ENCODE peak calls at places on chromosomes 6 and 20, in four cellular contexts. H, T, C and F are unnamed samples.
A peak's percentile ranks its signal among the peaks of the same experiment; 100 is the strongest.

GRCh38 chr6:90110971-90111370 is 185.7 kb downstream of the BACH2 start:
- DNase-seq in H (no peak), T (no peak), C (no peak), F (no peak)

GRCh38 chr6:45320349-45320748 is 7.8 kb upstream of the RUNX2 start:
- DNase-seq in H (no peak), T (no peak), C (no peak), F (no peak)

GRCh38 chr6:2853766-2854393 is 12.2 kb upstream of the SERPINB1 start:
- DNase-seq in H (peak; percentile 79), T (peak; percentile 75), C (peak; percentile 71), F (no peak)

GRCh38 chr6:13146429-13146828 is 181.9 kb downstream of the TBC1D7 start:
- DNase-seq in H (no peak), T (no peak), C (no peak), F (no peak)

GRCh38 chr6:8513174-8513573 is 77.8 kb upstream of the SLC35B3 start:
- DNase-seq in H (no peak), T (no peak), C (no peak), F (no peak)

GRCh38 chr6:42093582-42094329 is 43.4 kb downstream of the TAF8 start:
- DNase-seq in H (no peak), T (peak; percentile 64), C (peak; percentile 67), F (peak; percentile 46)

GRCh38 chr6:143027058-143027457 is 33.6 kb upstream of the AIG1 start:
- DNase-seq in H (no peak), T (peak; percentile 38), C (no peak), F (peak; percentile 62)

GRCh38 chr20:44157061-44157460 is 29.9 kb downstream of the JPH2 start:
- DNase-seq in H (no peak), T (no peak), C (no peak), F (no peak)

GRCh38 chr6:160279850-160280249 is 21.2 kb upstream of the SLC22A2 start:
- DNase-seq in H (no peak), T (no peak), C (no peak), F (no peak)

GRCh38 chr20:62040381-62040922 is 25.2 kb downstream of the TAF4 start:
- DNase-seq in H (no peak), T (no peak), C (no peak), F (no peak)

GRCh38 chr6:73525546-73526330 is 4.9 kb upstream of the EEF1A1 start:
- DNase-seq in H (no peak), T (no peak), C (no peak), F (no peak)

GRCh38 chr20:24986436-24987015 is 6.0 kb downstream of the APMAP start:
- DNase-seq in H (no peak), T (no peak), C (no peak), F (no peak)

GRCh38 chr6:19369770-19370169 is 467.4 kb upstream of the ID4 start:
- DNase-seq in H (no peak), T (no peak), C (no peak), F (no peak)

GRCh38 chr6:153096792-153097191 is 34.3 kb downstream of the RGS17 start:
- DNase-seq in H (no peak), T (no peak), C (no peak), F (no peak)

GRCh38 chr6:119499797-119500196 is 150.2 kb upstream of the MAN1A1 start:
- DNase-seq in H (no peak), T (no peak), C (no peak), F (no peak)

GRCh38 chr6:15320683-15321082 is 74.8 kb downstream of the JARID2 start:
- DNase-seq in H (no peak), T (no peak), C (no peak), F (no peak)

GRCh38 chr6:147108256-147108910 is 95.8 kb upstream of the STXBP5 start:
- DNase-seq in H (no peak), T (no peak), C (no peak), F (no peak)

GRCh38 chr6:169189227-169189626 is 64.4 kb downstream of the THBS2 start:
- DNase-seq in H (no peak), T (no peak), C (no peak), F (no peak)

GRCh38 chr20:1119524-1119923 is 1.1 kb downstream of the PSMF1 start:
- DNase-seq in H (no peak), T (no peak), C (no peak), F (no peak)

GRCh38 chr20:49700411-49701185 is 13.1 kb downstream of the B4GALT5 start:
- DNase-seq in H (no peak), T (peak; percentile 69), C (no peak), F (no peak)

GRCh38 chr20:56433880-56434255 is 21.8 kb downstream of the CASS4 start:
- DNase-seq in H (no peak), T (no peak), C (no peak), F (no peak)

GRCh38 chr6:148840256-148840655 is 93.4 kb downstream of the UST start:
- DNase-seq in H (no peak), T (no peak), C (no peak), F (no peak)

GRCh38 chr6:163720005-163720404 is 305.5 kb downstream of the QKI start:
- DNase-seq in H (no peak), T (no peak), C (no peak), F (no peak)

GRCh38 chr6:54366647-54367327 is 58.5 kb downstream of the TINAG start:
- DNase-seq in H (no peak), T (no peak), C (no peak), F (no peak)

GRCh38 chr6:119497988-119498727 is 148.6 kb upstream of the MAN1A1 start:
- DNase-seq in H (no peak), T (peak; percentile 42), C (no peak), F (no peak)

GRCh38 chr20:61976650-61977332 is 88.9 kb downstream of the TAF4 start:
- DNase-seq in H (no peak), T (no peak), C (no peak), F (no peak)

GRCh38 chr6:160973856-160974255 is 17.7 kb upstream of the MAP3K4 start:
- DNase-seq in H (no peak), T (no peak), C (no peak), F (no peak)

GRCh38 chr20:50378170-50379000 is 131.8 kb upstream of the PTPN1 start:
- DNase-seq in H (no peak), T (no peak), C (no peak), F (no peak)

GRCh38 chr6:26383624-26384417 is 913 bp downstream of the BTN2A2 start:
- DNase-seq in H (no peak), T (no peak), C (peak; percentile 33), F (peak; percentile 26)

GRCh38 chr6:1496092-1496491 is 106.7 kb downstream of the FOXF2 start:
- DNase-seq in H (no peak), T (no peak), C (no peak), F (no peak)

GRCh38 chr6:129186988-129187387 is 304.1 kb downstream of the LAMA2 start:
- DNase-seq in H (no peak), T (no peak), C (no peak), F (no peak)

GRCh38 chr6:64803470-64804166 is 903.4 kb downstream of the EYS start:
- DNase-seq in H (no peak), T (no peak), C (no peak), F (no peak)

GRCh38 chr6:158686791-158687381 is 37.0 kb downstream of the SYTL3 start:
- DNase-seq in H (no peak), T (no peak), C (no peak), F (no peak)

GRCh38 chr6:81609736-81610135 is 142.7 kb downstream of the TENT5A start:
- DNase-seq in H (no peak), T (no peak), C (no peak), F (no peak)

GRCh38 chr6:110946498-110946897 is 12.0 kb upstream of the GTF3C6 start:
- DNase-seq in H (no peak), T (no peak), C (no peak), F (no peak)

GRCh38 chr6:136927313-136927712 is 5.2 kb downstream of the SLC35D3 start:
- DNase-seq in H (no peak), T (peak; percentile 10), C (no peak), F (peak; percentile 49)
- TF ChIP-seq TCF7 in H (no peak), T (no peak), C (no peak), F (no peak)

DNA sequence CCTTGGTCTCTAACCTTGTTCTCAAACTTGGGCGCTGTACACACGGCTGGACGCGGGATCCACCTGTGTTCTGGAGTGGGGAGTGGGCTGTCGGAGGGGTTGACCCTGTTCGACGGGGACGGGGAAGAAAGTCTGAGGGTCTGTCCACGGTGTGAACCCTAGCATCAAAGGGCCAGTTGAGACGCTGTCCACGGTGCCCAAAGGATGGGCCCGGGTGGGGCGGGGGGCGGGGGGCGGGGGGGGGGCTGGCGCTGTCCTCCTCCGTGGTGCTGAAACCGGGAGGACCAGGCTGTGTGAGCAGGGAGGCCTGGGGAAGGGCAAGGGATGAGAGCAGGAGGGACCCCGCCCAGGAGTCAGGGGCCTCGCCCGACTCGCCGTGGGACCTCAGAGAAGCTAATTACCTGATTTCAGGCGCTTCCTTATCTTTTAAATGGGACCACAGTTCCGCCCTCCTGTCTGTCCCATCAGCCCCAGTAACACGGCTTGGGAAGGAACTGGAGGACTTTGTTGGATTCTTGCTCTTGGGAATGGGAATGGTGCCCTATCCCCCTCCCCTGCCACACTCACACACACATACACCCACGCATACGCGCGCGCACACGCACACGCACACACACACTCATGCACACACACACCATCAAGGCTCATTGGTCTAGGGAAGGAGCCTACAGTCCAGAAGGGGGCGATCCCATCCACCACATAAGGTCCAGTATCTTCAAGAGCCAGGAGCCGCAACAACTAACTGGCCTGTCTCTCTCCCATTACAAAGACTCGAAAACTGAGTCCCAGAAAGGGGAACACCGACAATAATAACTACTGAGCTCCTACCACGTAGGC is 1.0 kb upstream of the VSTM2L start:
- DNase-seq in H (no peak), T (peak; percentile 61), C (peak; percentile 89), F (peak; percentile 49)
- TF ChIP-seq TCF7 in H (no peak), T (no peak), C (no peak), F (no peak)

GRCh38 chr20:2878515-2878914 is 5.2 kb downstream of the PTPRA start:
- DNase-seq in H (no peak), T (no peak), C (no peak), F (no peak)
- TF ChIP-seq TCF7 in H (no peak), T (no peak), C (no peak), F (no peak)

GRCh38 chr6:135064586-135064985 is 10.0 kb upstream of the HBS1L start:
- DNase-seq in H (no peak), T (no peak), C (no peak), F (no peak)

GRCh38 chr6:135062735-135063134 is 8.1 kb upstream of the HBS1L start:
- DNase-seq in H (no peak), T (no peak), C (no peak), F (no peak)

GRCh38 chr6:135066397-135066796 is 11.8 kb upstream of the HBS1L start:
- DNase-seq in H (no peak), T (no peak), C (no peak), F (no peak)

GRCh38 chr6:135066806-135067205 is 12.2 kb upstream of the HBS1L start:
- DNase-seq in H (no peak), T (no peak), C (no peak), F (no peak)

DNA sequence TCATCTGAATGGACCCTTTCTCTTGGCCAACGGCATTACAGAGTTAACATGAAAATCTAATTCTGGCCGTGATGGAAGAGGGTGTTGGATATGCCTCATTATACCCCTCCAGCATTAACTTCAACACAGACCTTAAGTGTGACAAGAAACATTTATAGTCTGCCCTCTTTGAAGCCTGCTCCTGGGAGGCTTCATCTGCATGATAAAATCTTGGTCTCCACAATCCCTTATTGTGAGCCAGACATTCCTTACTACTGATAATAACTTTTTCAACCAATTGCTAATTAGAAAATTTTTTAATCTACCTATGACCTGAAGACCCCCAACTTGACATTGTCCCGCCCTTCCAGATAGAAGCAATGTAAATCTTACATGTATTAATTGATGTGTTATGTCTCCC is 9.3 kb upstream of the HBS1L start:
- DNase-seq in H (no peak), T (no peak), C (no peak), F (no peak)
- TF ChIP-seq TCF7 in H (no peak), T (no peak), C (no peak), F (no peak)